ENCODE peak calls at places on chromosomes 5 and 9, in nine cellular contexts. O, U, D, E, P, H, S, K and M are unnamed samples.
A peak's percentile ranks its signal among the peaks of the same experiment; 100 is the strongest.

GRCh38 chr5:72346396-72346795 is 26.2 kb downstream of the PTCD2 start:
- DNase-seq in O (no peak), U (no peak), D (no peak), E (no peak), P (no peak), H (no peak), S (no peak), K (no peak), M (no peak)

GRCh38 chr5:147791181-147791580 is 8.7 kb upstream of the JAKMIP2 start:
- DNase-seq in O (no peak), U (no peak), D (no peak), E (no peak), P (no peak), H (no peak), S (no peak), K (no peak), M (no peak)

GRCh38 chr5:157761690-157762611 is 18.4 kb downstream of the LSM11 start:
- DNase-seq in O (peak; percentile 87), U (peak; percentile 39), D (peak; percentile 67), E (no peak), P (peak; percentile 77), H (peak; percentile 73), S (peak; percentile 72), K (no peak), M (peak; percentile 42)

GRCh38 chr5:42499016-42499415 is 75.8 kb downstream of the GHR start:
- DNase-seq in O (no peak), U (no peak), D (no peak), E (no peak), P (no peak), H (no peak), S (no peak), K (no peak), M (no peak)

GRCh38 chr9:93085676-93086075 is 10.3 kb upstream of the CARD19 start:
- DNase-seq in O (no peak), U (peak; percentile 15), D (no peak), E (no peak), P (no peak), H (no peak), S (no peak), K (no peak), M (no peak)

GRCh38 chr5:54985301-54986268 is at the start of gene ESM1:
- DNase-seq in O (peak; percentile 68), U (no peak), D (peak; percentile 99), E (no peak), P (peak; percentile 68), H (peak; percentile 61), S (peak; percentile 87), K (no peak), M (peak; percentile 34)

GRCh38 chr5:36450229-36451024 is 148.7 kb upstream of the RANBP3L start:
- DNase-seq in O (peak; percentile 59), U (no peak), D (no peak), E (no peak), P (peak; percentile 20), H (peak; percentile 9), S (no peak), K (no peak), M (no peak)

GRCh38 chr9:124011460-124012301 is at the start of gene LHX2:
- DNase-seq in O (peak; percentile 59), U (peak; percentile 73), D (peak; percentile 46), E (no peak), P (peak; percentile 38), H (peak; percentile 71), S (peak; percentile 52), K (no peak), M (peak; percentile 71)

GRCh38 chr5:175820230-175820629 is 51.1 kb upstream of the CPLX2 start:
- DNase-seq in O (no peak), U (no peak), D (no peak), E (no peak), P (no peak), H (no peak), S (no peak), K (no peak), M (no peak)

GRCh38 chr9:94757158-94757557 is 30.7 kb downstream of the AOPEP start:
- DNase-seq in O (peak; percentile 90), U (no peak), D (no peak), E (no peak), P (peak; percentile 56), H (peak; percentile 81), S (peak; percentile 62), K (no peak), M (peak; percentile 69)

GRCh38 chr5:142506756-142507155 is 179.1 kb downstream of the FGF1 start:
- DNase-seq in O (no peak), U (no peak), D (no peak), E (no peak), P (peak; percentile 75), H (no peak), S (no peak), K (no peak), M (no peak)

GRCh38 chr9:76902395-76902794 is 3.5 kb downstream of the PRUNE2 start:
- DNase-seq in O (no peak), U (no peak), D (no peak), E (no peak), P (no peak), H (no peak), S (no peak), K (no peak), M (no peak)

GRCh38 chr9:76905984-76906861 is at the start of gene PRUNE2:
- DNase-seq in O (peak; percentile 67), U (peak; percentile 80), D (peak; percentile 66), E (peak; percentile 69), P (peak; percentile 78), H (peak; percentile 71), S (peak; percentile 79), K (no peak), M (peak; percentile 4)

GRCh38 chr9:76901801-76902200 is 4.1 kb downstream of the PRUNE2 start:
- DNase-seq in O (no peak), U (peak; percentile 25), D (no peak), E (no peak), P (no peak), H (no peak), S (no peak), K (no peak), M (no peak)

GRCh38 chr9:76904661-76905457 is 1.1 kb downstream of the PRUNE2 start:
- DNase-seq in O (no peak), U (peak; percentile 71), D (no peak), E (no peak), P (no peak), H (no peak), S (no peak), K (no peak), M (no peak)

DNA sequence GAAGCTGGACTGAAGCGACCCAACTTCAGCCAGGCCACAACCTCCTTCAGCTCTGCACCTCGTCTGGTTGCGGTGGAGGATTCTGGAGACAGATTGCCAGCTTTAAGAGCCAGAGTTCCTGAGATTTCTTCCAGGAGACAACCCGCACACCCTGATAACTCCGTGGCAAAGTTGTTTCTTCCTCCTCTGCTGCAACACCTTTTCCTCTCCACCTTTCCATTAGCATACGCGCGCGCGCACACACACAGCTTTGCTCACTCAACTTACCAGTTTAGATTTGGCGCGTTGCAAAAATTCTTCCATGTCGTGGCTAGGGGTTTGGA is 292 bp downstream of the PRUNE2 start:
- DNase-seq in O (no peak), U (no peak), D (no peak), E (no peak), P (no peak), H (no peak), S (no peak), K (no peak), M (no peak)
- H3K4me3 ChIP-seq in O (peak overlapping the region; percentile 33), U (peak overlapping the region; percentile 38), D (no peak overlapping the region), E (peak overlapping the region; percentile 51), P (peak overlapping the region; percentile 70), H (peak overlapping the region; percentile 60), S (peak overlapping the region; percentile 42), K (peak overlapping the region; percentile 45), M (peak overlapping the region; percentile 22)

DNA sequence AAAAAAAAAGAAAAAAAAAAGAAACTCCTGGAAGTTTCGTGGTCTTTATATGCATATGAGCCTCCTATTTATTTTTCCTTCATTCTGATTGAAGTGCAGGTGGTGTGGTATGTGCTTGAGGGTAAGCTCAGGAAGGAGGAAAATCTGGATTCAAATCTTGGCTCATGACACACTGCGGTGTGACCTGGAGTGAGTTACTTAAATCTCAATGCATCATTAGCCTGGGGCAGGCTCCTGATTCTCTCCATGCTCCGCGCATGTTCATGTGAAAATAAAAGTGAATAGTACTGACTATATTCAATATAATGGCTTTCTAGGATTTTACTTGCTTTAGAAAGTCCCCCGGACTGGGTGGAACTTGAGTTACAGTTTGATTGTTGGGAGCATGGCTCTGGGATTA is 35.6 kb downstream of the PTTG1 start:
- DNase-seq in O (no peak), U (no peak), D (no peak), E (no peak), P (no peak), H (no peak), S (no peak), K (no peak), M (no peak)
- TF ChIP-seq CTCF in O (no peak), U (no peak), D (no peak), E (no peak), P (no peak), H (no peak), S (no peak), K (no peak), M (no peak)

GRCh38 chr9:133201424-133202144 is 7.5 kb downstream of the OBP2B start:
- DNase-seq in O (no peak), U (no peak), D (no peak), E (no peak), P (no peak), H (no peak), S (no peak), K (no peak), M (no peak)
- H3K4me3 ChIP-seq in O (no peak overlapping the region), U (no peak overlapping the region), D (no peak overlapping the region), E (no peak overlapping the region), P (no peak overlapping the region), H (no peak overlapping the region), S (no peak overlapping the region), K (no peak overlapping the region), M (no peak overlapping the region)

GRCh38 chr5:5881294-5881693 is 458.8 kb downstream of the ICE1 start:
- DNase-seq in O (no peak), U (no peak), D (no peak), E (no peak), P (no peak), H (no peak), S (no peak), K (no peak), M (no peak)
- TF ChIP-seq CTCF in O (no peak), U (no peak), D (no peak), E (peak; percentile 23), P (no peak), H (no peak), S (no peak), K (no peak), M (no peak)

DNA sequence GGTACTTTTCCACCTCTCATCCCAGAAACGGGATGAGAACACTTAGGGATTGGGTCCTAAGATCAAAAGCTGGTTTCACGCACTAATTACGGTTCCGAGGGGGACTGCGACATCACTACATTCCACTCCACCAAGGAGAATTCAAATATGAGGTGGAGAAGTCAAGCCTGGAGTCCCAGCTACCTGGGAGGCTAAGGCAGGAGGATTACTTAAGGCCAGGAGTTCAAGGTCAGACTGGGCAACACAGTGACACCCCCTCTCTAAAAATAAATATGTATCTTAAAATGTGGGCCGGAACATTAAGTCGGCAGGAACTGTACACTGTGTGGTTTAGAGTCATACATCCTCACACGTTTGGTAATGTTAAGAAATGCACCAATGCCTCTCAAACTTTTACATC is 1.6 kb downstream of the GOLGA2 start:
- DNase-seq in O (peak; percentile 17), U (no peak), D (no peak), E (no peak), P (no peak), H (no peak), S (no peak), K (no peak), M (no peak)
- H3K4me3 ChIP-seq in O (peak overlapping the region; percentile 95), U (no peak overlapping the region), D (no peak overlapping the region), E (peak overlapping the region; percentile 86), P (peak overlapping the region; percentile 90), H (peak overlapping the region; percentile 95), S (peak overlapping the region; percentile 96), K (no peak overlapping the region), M (peak overlapping the region; percentile 76)

GRCh38 chr5:170273968-170274710 is 23.4 kb downstream of the LCP2 start:
- DNase-seq in O (peak; percentile 40), U (no peak), D (peak; percentile 30), E (no peak), P (no peak), H (no peak), S (no peak), K (no peak), M (no peak)
- TF ChIP-seq CTCF in O (peak; percentile 30), U (no peak), D (no peak), E (peak; percentile 22), P (no peak), H (peak; percentile 13), S (no peak), K (no peak), M (peak; percentile 16)